ENCODE peak calls at places on chromosomes 4 and X, in seven cellular contexts. A, Z, X, I, B, T and M are unnamed samples.

GRCh38 chrX:151396042-151396826 is 772 bp upstream of the VMA21 start:
- DNase-seq in I (peak), Z (peak), B (no peak), X (peak), T (peak), A (no peak), M (no peak)

GRCh38 chr4:188854451-188854850 is 715.2 kb downstream of the TRIML1 start:
- DNase-seq in I (no peak), A (no peak), X (no peak), B (no peak), T (no peak), Z (no peak), M (no peak)

GRCh38 chr4:176043838-176044588 is 21.6 kb upstream of the WDR17 start:
- DNase-seq in B (no peak), X (no peak), A (no peak), I (no peak), Z (no peak), T (no peak), M (no peak)

GRCh38 chr4:41222259-41222658 is 7.9 kb upstream of the APBB2 start:
- DNase-seq in T (no peak), I (no peak), A (no peak), X (no peak), B (no peak), Z (no peak), M (no peak)

GRCh38 chr4:168716411-168717129 is 219.7 kb downstream of the PALLD start:
- DNase-seq in X (no peak), B (peak), I (no peak), A (no peak), T (no peak), Z (no peak), M (no peak)

GRCh38 chr4:148770377-148770776 is 328.2 kb upstream of the NR3C2 start:
- DNase-seq in A (no peak), Z (no peak), T (no peak), I (no peak), X (no peak), B (no peak), M (no peak)

GRCh38 chr4:67983333-67983732 is 20.0 kb upstream of the TMPRSS11A start:
- DNase-seq in X (no peak), B (no peak), T (no peak), I (no peak), Z (peak), A (no peak), M (no peak)

GRCh38 chrX:151631822-151632221 is 63.4 kb upstream of the PRRG3 start:
- DNase-seq in T (no peak), Z (no peak), B (no peak), I (no peak), A (no peak), X (no peak), M (no peak)

GRCh38 chrX:69238153-69238959 is 73.1 kb upstream of the PJA1 start:
- DNase-seq in X (no peak), I (no peak), B (no peak), A (no peak), T (no peak), Z (no peak), M (no peak)

GRCh38 chr4:102343964-102344519 is 1.2 kb downstream of the SLC39A8 start:
- DNase-seq in X (no peak), I (no peak), A (no peak), T (no peak), B (no peak), Z (peak), M (no peak)

GRCh38 chr4:53522334-53522733 is 69.0 kb downstream of the LNX1 start:
- DNase-seq in A (no peak), I (no peak), X (no peak), Z (no peak), B (no peak), T (no peak), M (no peak)

GRCh38 chr4:181952478-181952877 is 290.7 kb upstream of the TENM3 start:
- DNase-seq in X (no peak), I (no peak), T (no peak), B (peak), A (peak), Z (peak), M (no peak)

GRCh38 chr4:114015444-114015899 is 36.0 kb upstream of the ARSJ start:
- DNase-seq in T (no peak), I (no peak), B (peak), Z (peak), A (peak), X (no peak), M (no peak)

GRCh38 chrX:120125444-120125843 is 9.7 kb upstream of the RHOXF1 start:
- DNase-seq in T (no peak), Z (peak), B (no peak), I (no peak), X (no peak), A (no peak), M (no peak)

GRCh38 chrX:21943460-21944135 is 3.1 kb downstream of the SMS start:
- DNase-seq in Z (peak), B (peak), T (no peak), X (no peak), A (no peak), I (no peak), M (no peak)

GRCh38 chr4:10750714-10751113 is 66.1 kb upstream of the CLNK start:
- DNase-seq in Z (peak), X (no peak), T (no peak), B (no peak), A (no peak), I (no peak), M (no peak)

DNA sequence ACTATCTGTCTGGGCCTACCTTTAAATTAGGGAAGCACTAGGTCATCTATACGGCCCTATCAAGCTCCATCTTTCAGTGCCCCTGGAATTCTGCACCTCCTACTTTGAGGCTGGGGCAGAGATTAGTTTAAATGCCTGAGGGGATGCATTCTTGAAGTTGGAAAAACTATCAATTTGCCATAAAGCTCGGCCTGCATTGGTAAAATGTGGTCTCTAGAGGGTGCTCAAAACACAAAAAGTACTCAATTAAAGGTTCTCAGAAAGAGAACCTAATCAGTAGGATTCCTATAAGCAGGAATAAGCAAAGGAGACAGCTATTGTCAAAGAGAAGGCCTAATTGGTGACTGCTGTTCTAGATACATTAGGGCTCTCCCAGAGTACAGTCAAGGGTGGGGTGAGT is 111.7 kb downstream of the AMER1 start:
- DNase-seq in Z (peak), A (no peak), X (no peak), B (peak), T (no peak), I (no peak), M (no peak)
- TF ChIP-seq CTCF in Z (peak), A (peak), X (no peak), B (peak), T (peak), I (peak), M (peak)

GRCh38 chr4:47705326-47705981 is 132.4 kb downstream of the CORIN start:
- DNase-seq in B (peak), X (no peak), A (no peak), Z (peak), I (peak), T (peak), M (no peak)
- TF ChIP-seq CTCF in B (peak), X (peak), A (peak), Z (peak), I (peak), T (peak), M (peak)

GRCh38 chr4:74041418-74041817 is 2.9 kb upstream of the CXCL3 start:
- DNase-seq in Z (no peak), T (no peak), B (no peak), I (no peak), A (no peak), X (no peak), M (no peak)

GRCh38 chr4:74045247-74045646 is 6.8 kb upstream of the CXCL3 start:
- DNase-seq in I (no peak), Z (no peak), B (no peak), T (no peak), X (no peak), A (no peak), M (no peak)

GRCh38 chr4:74045772-74046171 is 7.3 kb upstream of the CXCL3 start:
- DNase-seq in X (no peak), B (no peak), I (no peak), A (no peak), Z (no peak), T (no peak), M (no peak)

GRCh38 chr4:74044676-74045075 is 6.2 kb upstream of the CXCL3 start:
- DNase-seq in I (no peak), Z (no peak), B (no peak), A (no peak), X (no peak), T (no peak), M (no peak)

GRCh38 chr4:74042681-74043080 is 4.2 kb upstream of the CXCL3 start:
- DNase-seq in Z (no peak), B (no peak), X (no peak), I (no peak), T (no peak), A (no peak), M (no peak)
- TF ChIP-seq CTCF in Z (no peak), B (no peak), X (no peak), I (no peak), T (no peak), A (no peak), M (no peak)

DNA sequence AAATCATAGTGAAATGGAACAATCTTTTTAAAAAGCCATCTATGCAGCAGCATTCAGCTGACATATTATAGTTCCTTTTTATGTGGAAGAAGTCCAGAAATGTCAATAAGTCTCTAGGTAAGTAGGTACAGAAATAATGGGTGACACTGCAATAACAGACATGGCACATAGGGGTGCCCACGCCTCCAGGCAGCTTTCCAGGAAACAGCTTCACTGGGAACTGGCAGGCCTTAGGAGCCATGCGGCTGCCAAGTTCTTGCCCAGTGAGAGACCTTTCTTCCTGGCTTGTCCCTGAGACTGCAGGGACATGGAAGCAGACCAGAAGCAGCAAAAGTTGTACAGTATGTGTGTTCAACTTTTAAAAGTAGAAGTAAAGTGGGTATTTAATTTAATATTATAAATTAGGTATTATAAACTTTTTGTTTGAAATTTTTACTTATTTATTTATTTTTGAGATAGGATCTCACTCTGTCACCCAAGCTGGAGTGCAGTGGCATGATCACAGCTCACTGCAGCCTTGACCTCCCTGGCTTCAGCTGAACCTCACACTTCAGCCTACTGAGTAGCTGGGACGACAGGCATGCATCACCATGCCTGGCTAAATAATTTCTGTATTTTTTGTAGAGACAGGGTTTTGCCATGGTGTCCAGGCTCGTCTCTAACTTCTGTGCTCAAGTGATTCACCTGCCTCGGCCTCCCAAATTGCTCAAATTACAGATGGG is 12.1 kb upstream of the ETNPPL start:
- DNase-seq in I (no peak), A (no peak), Z (no peak), X (peak), B (no peak), T (no peak), M (no peak)
- TF ChIP-seq CTCF in I (no peak), A (no peak), Z (no peak), X (no peak), B (no peak), T (no peak), M (no peak)

DNA sequence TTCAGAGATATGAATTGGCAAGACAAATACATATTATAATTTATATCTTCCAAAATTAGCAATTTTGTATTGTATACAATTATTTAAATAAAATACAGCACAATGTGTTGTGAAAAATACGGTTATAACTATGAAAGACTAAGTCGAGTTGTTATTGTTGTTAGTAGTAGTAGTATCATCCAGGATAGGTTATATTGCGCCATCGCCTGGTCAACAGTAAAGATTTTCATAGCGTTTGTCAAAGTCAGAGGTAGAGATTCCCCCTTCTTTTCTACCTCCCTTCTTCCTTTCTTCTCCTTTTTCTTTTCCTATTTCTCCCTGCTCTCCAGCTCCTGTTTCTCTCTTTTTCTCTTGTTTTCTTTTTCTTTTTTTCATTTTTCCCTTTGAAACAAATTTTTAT is 499.1 kb upstream of the EPHA5 start:
- DNase-seq in I (peak), Z (peak), X (no peak), A (no peak), B (peak), T (no peak), M (no peak)
- TF ChIP-seq CTCF in I (peak), Z (no peak), X (no peak), A (no peak), B (peak), T (no peak), M (peak)